ENCODE peak calls at places on chromosome 20, in six cellular contexts. I is ELR, S is Calu3, O is SW480, X is stomach, E is amniotic stem cell. F is an unnamed sample.

GRCh38 chr20:34262488-34263288 is 21.5 kb downstream of the ASIP start:
- DNase-seq in S (no peak), E (no peak), X (peak; percentile 29), I (peak; percentile 51), O (no peak), F (peak; percentile 70)

GRCh38 chr20:4043801-4044200 is 28.4 kb upstream of the RNF24 start:
- DNase-seq in E (no peak), O (no peak), I (peak; percentile 43), S (no peak), X (no peak), F (no peak)

GRCh38 chr20:39534846-39535245 is 572.7 kb downstream of the DHX35 start:
- DNase-seq in I (no peak), O (no peak), X (no peak), E (no peak), S (no peak), F (no peak)

GRCh38 chr20:23686046-23686750 is 2.6 kb downstream of the CST4 start:
- DNase-seq in X (no peak), I (no peak), O (no peak), S (no peak), E (no peak), F (no peak)

GRCh38 chr20:5735845-5736530 is 14.2 kb upstream of the SHLD1 start:
- DNase-seq in I (no peak), O (no peak), S (no peak), X (no peak), E (no peak), F (no peak)

GRCh38 chr20:51454250-51454865 is 88.2 kb downstream of the NFATC2 start:
- DNase-seq in S (no peak), I (no peak), X (no peak), O (no peak), E (no peak), F (no peak)

GRCh38 chr20:15278041-15278440 is 940.6 kb upstream of the FLRT3 start:
- DNase-seq in S (no peak), I (no peak), X (no peak), E (no peak), O (no peak), F (no peak)

GRCh38 chr20:46757754-46758678 is 48.6 kb downstream of the SLC2A10 start:
- DNase-seq in S (peak; percentile 81), I (peak; percentile 71), E (peak; percentile 14), O (peak; percentile 69), X (peak; percentile 66), F (peak; percentile 59)

GRCh38 chr20:17898548-17898994 is 70.0 kb downstream of the SNX5 start:
- DNase-seq in I (peak; percentile 71), S (peak; percentile 41), E (peak; percentile 43), O (peak; percentile 55), X (peak; percentile 82), F (peak; percentile 80)

GRCh38 chr20:32637738-32638137 is 36.0 kb downstream of the C20orf203 start:
- DNase-seq in E (no peak), I (no peak), X (no peak), S (no peak), O (no peak), F (no peak)

GRCh38 chr20:63893999-63894357 is 948 bp upstream of the DNAJC5 start:
- DNase-seq in X (no peak), I (no peak), E (no peak), S (no peak), O (peak; percentile 37), F (no peak)

GRCh38 chr20:63896136-63896890 is 1.4 kb downstream of the DNAJC5 start:
- DNase-seq in S (peak; percentile 39), I (peak; percentile 32), X (peak; percentile 81), E (no peak), O (peak; percentile 32), F (peak; percentile 87)

GRCh38 chr20:63057133-63058117 is 50.7 kb upstream of the BHLHE23 start:
- DNase-seq in O (no peak), E (no peak), X (no peak), I (no peak), S (no peak), F (no peak)

GRCh38 chr20:47681977-47682812 is 103.1 kb downstream of the SULF2 start:
- DNase-seq in O (no peak), X (no peak), I (no peak), E (no peak), S (no peak), F (peak; percentile 81)

GRCh38 chr20:36737183-36737499 is 8.7 kb downstream of the NDRG3 start:
- DNase-seq in O (no peak), E (no peak), X (no peak), S (no peak), I (no peak), F (no peak)

GRCh38 chr20:20441259-20441658 is 73.4 kb downstream of the INSM1 start:
- DNase-seq in E (no peak), I (no peak), X (no peak), S (no peak), O (peak; percentile 63), F (no peak)

GRCh38 chr20:845967-846893 is 12.7 kb downstream of the FAM110A start:
- DNase-seq in E (no peak), O (no peak), X (no peak), S (no peak), I (no peak), F (no peak)

GRCh38 chr20:59805786-59806577 is 127.5 kb downstream of the SYCP2 start:
- DNase-seq in I (no peak), X (peak; percentile 19), E (no peak), S (no peak), O (no peak), F (no peak)

GRCh38 chr20:25574411-25574810 is 10.9 kb downstream of the NINL start:
- DNase-seq in S (peak; percentile 0), E (no peak), I (peak; percentile 38), X (no peak), O (no peak), F (peak; percentile 63)